ENCODE peak calls at places on chromosomes 5 and 9, in five cellular contexts. K is GM23338, X is PC-3, V is neural progenitor cell, B is GM23248. G is an unnamed sample.
A peak's percentile ranks its signal among the peaks of the same experiment; 100 is the strongest.

GRCh38 chr5:15495026-15495425 is 5.0 kb upstream of the FBXL7 start:
- DNase-seq in B (peak; percentile 57), X (no peak), K (no peak), V (no peak), G (no peak)

GRCh38 chr9:131019387-131020239 is 10.6 kb downstream of the LAMC3 start:
- DNase-seq in V (no peak), K (no peak), B (peak; percentile 51), X (no peak), G (no peak)

GRCh38 chr5:172444626-172445365 is 9.5 kb downstream of the SH3PXD2B start:
- DNase-seq in V (no peak), B (peak; percentile 29), X (no peak), K (no peak), G (no peak)

GRCh38 chr5:179267671-179268071 is 77.6 kb downstream of the ADAMTS2 start:
- DNase-seq in B (peak; percentile 71), X (no peak), K (no peak), V (no peak), G (no peak)

GRCh38 chr5:181114844-181115778 is 15.9 kb downstream of the OR2V1 start:
- DNase-seq in X (peak; percentile 82), K (peak; percentile 68), B (peak; percentile 71), V (peak; percentile 52), G (no peak)

GRCh38 chr5:98906756-98907355 is 22.0 kb downstream of the CHD1 start:
- DNase-seq in X (peak; percentile 66), B (no peak), K (no peak), V (no peak), G (no peak)

GRCh38 chr5:63053019-63053638 is 474.5 kb downstream of the LRRC70 start:
- DNase-seq in B (no peak), X (no peak), K (no peak), V (no peak), G (no peak)

GRCh38 chr5:179375236-179375685 is 30.0 kb upstream of the ADAMTS2 start:
- DNase-seq in V (no peak), X (no peak), K (no peak), B (no peak), G (no peak)

GRCh38 chr9:134406366-134407122 is 80.3 kb downstream of the RXRA start:
- DNase-seq in B (peak; percentile 68), V (no peak), X (no peak), K (no peak), G (no peak)

GRCh38 chr9:99820330-99821186 is 1.1 kb upstream of the NR4A3 start:
- DNase-seq in V (no peak), K (peak; percentile 22), B (peak; percentile 88), X (peak; percentile 39), G (no peak)

GRCh38 chr5:145511351-145511750 is 323.8 kb downstream of the PRELID2 start:
- DNase-seq in V (no peak), K (no peak), X (no peak), B (no peak), G (no peak)

GRCh38 chr5:125196479-125197183 is 450.2 kb upstream of the ZNF608 start:
- DNase-seq in K (no peak), V (peak; percentile 63), B (no peak), X (no peak), G (no peak)

GRCh38 chr5:29169851-29170250 is 2023.6 kb upstream of the CDH6 start:
- DNase-seq in B (no peak), X (no peak), K (peak; percentile 15), V (peak; percentile 3), G (no peak)

GRCh38 chr5:15645376-15645775 is 145.4 kb downstream of the FBXL7 start:
- DNase-seq in X (no peak), K (peak; percentile 15), B (peak; percentile 67), V (no peak), G (no peak)

GRCh38 chr9:69223605-69224004 is 49.5 kb downstream of the TJP2 start:
- DNase-seq in B (peak; percentile 77), K (peak; percentile 92), V (peak; percentile 73), X (peak; percentile 70), G (peak; percentile 28)

GRCh38 chr9:99336531-99336930 is 114.4 kb downstream of the SEC61B start:
- DNase-seq in V (no peak), K (no peak), X (no peak), B (no peak), G (no peak)

GRCh38 chr5:98750693-98751092 is 22.8 kb upstream of the RGMB start:
- DNase-seq in K (peak; percentile 81), B (peak; percentile 13), V (no peak), X (peak; percentile 46), G (no peak)

GRCh38 chr9:97905228-97905627 is 17.1 kb downstream of the TRMO start:
- DNase-seq in B (no peak), X (no peak), V (no peak), K (no peak), G (no peak)

GRCh38 chr5:40984884-40985283 is 75.6 kb downstream of the C7 start:
- DNase-seq in B (peak; percentile 30), V (no peak), X (peak; percentile 96), K (no peak), G (no peak)

GRCh38 chr5:123440456-123440855 is 17.3 kb upstream of the CEP120 start:
- DNase-seq in X (no peak), K (no peak), V (no peak), B (peak; percentile 24), G (no peak)

GRCh38 chr5:123438244-123438643 is 15.0 kb upstream of the CEP120 start:
- DNase-seq in V (no peak), B (no peak), X (no peak), K (no peak), G (no peak)

GRCh38 chr5:123438902-123439301 is 15.7 kb upstream of the CEP120 start:
- DNase-seq in X (peak; percentile 53), V (no peak), K (no peak), B (no peak), G (no peak)

GRCh38 chr5:123441408-123441807 is 18.2 kb upstream of the CEP120 start:
- DNase-seq in V (no peak), K (no peak), X (no peak), B (peak; percentile 7), G (no peak)

DNA sequence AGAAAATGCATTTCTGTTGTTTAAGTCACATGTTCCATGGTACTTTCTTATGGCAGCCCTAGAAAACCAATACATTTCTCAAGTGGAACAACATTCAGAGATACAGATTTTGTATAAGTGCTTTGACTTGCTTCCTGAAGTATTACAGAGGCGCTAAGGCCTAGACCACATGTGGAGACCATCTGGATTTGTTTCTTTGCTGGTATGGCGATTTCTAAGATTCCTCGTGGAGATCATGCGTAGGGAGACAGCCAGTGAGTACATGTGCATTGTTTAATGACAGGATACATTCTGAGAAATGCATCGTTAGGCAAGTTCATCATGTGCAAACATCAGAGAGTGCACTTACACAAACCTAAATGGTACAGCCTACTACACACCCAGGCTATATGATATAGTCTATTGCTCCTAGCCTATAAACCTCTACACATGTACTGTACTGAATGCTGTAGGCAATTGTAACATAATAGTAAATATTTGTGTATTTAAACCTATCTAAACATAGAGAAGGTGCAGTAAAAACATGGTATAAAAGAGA is 16.5 kb upstream of the CEP120 start:
- DNase-seq in B (no peak), X (no peak), K (no peak), V (no peak), G (no peak)
- TF ChIP-seq EZH2phosphoT487 in B (no peak), X (no peak), K (no peak), V (no peak), G (no peak)

DNA sequence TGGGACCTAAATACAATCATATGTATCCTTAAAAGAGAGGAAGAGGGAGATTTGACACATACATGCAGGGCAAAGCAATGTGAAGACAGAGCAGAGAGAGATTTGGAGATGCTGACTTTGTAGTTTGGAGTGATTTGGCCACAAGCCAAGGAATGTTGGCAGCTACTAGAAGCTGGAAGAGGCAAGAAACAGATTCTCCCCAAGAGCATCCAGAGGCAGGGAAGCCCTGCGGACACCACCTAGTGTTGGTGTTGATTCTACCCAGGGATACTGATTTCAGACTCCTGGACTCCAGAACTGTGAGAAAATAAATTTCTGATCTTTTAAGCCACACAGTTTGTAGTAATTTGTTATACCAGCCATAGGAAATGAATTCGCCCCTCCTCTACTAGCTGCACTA is 64.9 kb upstream of the OSMR start:
- DNase-seq in X (peak; percentile 54), V (no peak), B (peak; percentile 70), K (no peak), G (no peak)
- TF ChIP-seq EZH2phosphoT487 in X (no peak), V (no peak), B (no peak), K (no peak), G (no peak)

DNA sequence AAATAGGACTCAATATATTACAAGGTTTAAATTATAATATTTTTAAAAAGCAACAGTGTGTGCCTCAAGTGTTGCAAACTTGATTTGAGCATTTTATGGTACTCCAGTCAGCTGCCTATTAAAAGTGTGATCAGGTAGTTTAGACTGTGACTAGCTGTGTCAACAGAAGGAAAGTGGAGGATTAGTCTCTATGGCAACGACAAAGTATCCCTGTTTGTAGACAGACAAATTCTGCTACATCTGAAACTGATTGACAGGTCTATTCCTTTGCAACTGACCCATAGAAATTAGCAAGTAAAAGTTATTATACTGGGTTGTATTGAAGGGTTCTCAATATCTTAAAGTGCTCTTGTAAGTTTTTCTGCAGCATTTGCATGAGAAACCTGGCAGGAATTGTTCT is 249.8 kb upstream of the ARRDC3 start:
- DNase-seq in X (peak; percentile 26), K (no peak), V (peak; percentile 79), B (no peak), G (no peak)
- TF ChIP-seq EZH2phosphoT487 in X (no peak), K (no peak), V (no peak), B (no peak), G (no peak)

DNA sequence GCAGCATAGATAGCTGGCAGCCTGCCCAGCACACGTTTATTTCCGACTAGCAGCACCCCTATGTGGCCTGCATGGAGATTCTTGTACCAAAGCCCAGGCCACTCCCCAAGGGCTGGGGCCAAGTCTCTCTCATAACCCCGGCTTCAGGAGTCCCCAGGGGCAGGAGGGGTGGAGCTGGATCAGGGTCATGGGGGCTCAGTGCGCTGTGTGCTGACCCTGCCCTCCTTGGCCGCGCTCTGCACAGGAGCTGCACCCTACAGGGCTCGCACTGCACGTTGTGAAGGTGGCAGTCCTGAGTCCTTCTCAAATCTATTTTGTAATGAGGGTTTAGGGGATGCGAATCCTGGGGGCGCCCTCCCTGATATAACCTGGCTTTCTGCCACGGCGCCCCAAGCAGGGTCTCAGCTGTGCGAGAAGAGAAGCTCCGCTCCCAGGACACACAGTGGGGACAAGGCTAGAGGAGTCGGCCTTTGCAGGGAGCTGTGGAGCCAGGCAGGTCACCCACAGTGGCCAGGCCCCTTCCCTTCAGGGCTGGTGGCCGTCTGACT is 28.6 kb downstream of the NKD2 start:
- DNase-seq in V (no peak), B (no peak), X (no peak), K (no peak), G (no peak)
- TF ChIP-seq EZH2phosphoT487 in V (no peak), B (no peak), X (no peak), K (no peak), G (no peak)

GRCh38 chr5:76688836-76689235 is 27.1 kb upstream of the F2R start:
- DNase-seq in B (peak; percentile 49), V (no peak), K (no peak), X (peak; percentile 61), G (no peak)
- TF ChIP-seq EZH2phosphoT487 in B (no peak), V (no peak), K (no peak), X (no peak), G (no peak)